ENCODE peak calls at places on chromosomes 6 and 20, in seven cellular contexts. K is AG10803; G is A549; F is DMS153; R is HFFc6; L is right atrium auricular region; Q is stimulated activated CD4-positive, alpha-beta T cell treated with anti-CD3 and anti-CD28 coated beads, Interleukin-2, amount 100 ng/mL, for 24 hours. C is an unnamed sample.

GRCh38 chr6:27812805-27813626 is 99.2 kb downstream of the OR2B2 start:
- DNase-seq in Q (no peak), F (no peak), R (no peak), G (no peak), L (no peak), K (no peak), C (no peak)

GRCh38 chr6:113137411-113137810 is 719.7 kb upstream of the MARCKS start:
- DNase-seq in K (no peak), L (no peak), Q (no peak), R (no peak), F (no peak), G (no peak), C (peak; percentile 22)

GRCh38 chr6:42243046-42243445 is 25.4 kb upstream of the MRPS10 start:
- DNase-seq in R (no peak), L (no peak), G (no peak), Q (no peak), K (no peak), F (no peak), C (no peak)

GRCh38 chr20:49471397-49471796 is 11.1 kb downstream of the KCNB1 start:
- DNase-seq in F (no peak), G (no peak), Q (no peak), R (no peak), L (no peak), K (no peak), C (no peak)

GRCh38 chr6:53754330-53754729 is 40.5 kb upstream of the LRRC1 start:
- DNase-seq in R (no peak), L (no peak), K (no peak), F (no peak), Q (no peak), G (no peak), C (no peak)

GRCh38 chr20:50605136-50605535 is 86.2 kb downstream of the RIPOR3 start:
- DNase-seq in Q (no peak), K (no peak), R (no peak), F (no peak), L (no peak), G (no peak), C (no peak)

GRCh38 chr6:134686071-134686470 is 263.8 kb downstream of the ALDH8A1 start:
- DNase-seq in F (no peak), Q (no peak), R (no peak), L (no peak), K (peak; percentile 25), G (no peak), C (no peak)

GRCh38 chr6:36847152-36847551 is 7.9 kb upstream of the CPNE5 start:
- DNase-seq in Q (no peak), F (no peak), G (no peak), L (no peak), K (no peak), R (no peak), C (no peak)

GRCh38 chr6:7673063-7673536 is 52.8 kb upstream of the BMP6 start:
- DNase-seq in L (peak; percentile 63), G (no peak), K (peak; percentile 59), R (no peak), Q (no peak), F (no peak), C (peak; percentile 81)

GRCh38 chr20:42361402-42361801 is 743.2 kb upstream of the CHD6 start:
- DNase-seq in L (no peak), F (no peak), G (no peak), Q (no peak), K (no peak), R (no peak), C (no peak)

GRCh38 chr6:5996701-5997419 is 9.9 kb downstream of the NRN1 start:
- DNase-seq in L (no peak), G (no peak), K (peak; percentile 77), F (no peak), Q (no peak), R (no peak), C (peak; percentile 45)

GRCh38 chr6:161228911-161229591 is 44.8 kb downstream of the AGPAT4 start:
- DNase-seq in F (no peak), Q (no peak), L (no peak), G (no peak), R (peak; percentile 93), K (peak; percentile 90), C (peak; percentile 85)

GRCh38 chr20:12593342-12593741 is 415.4 kb upstream of the SPTLC3 start:
- DNase-seq in K (no peak), G (no peak), Q (no peak), L (no peak), F (no peak), R (no peak), C (no peak)

GRCh38 chr6:26306248-26306647 is 58.8 kb upstream of the BTN3A2 start:
- DNase-seq in L (no peak), G (no peak), F (no peak), R (no peak), Q (no peak), K (no peak), C (no peak)

GRCh38 chr6:157667211-157668033 is 155.6 kb upstream of the SNX9 start:
- DNase-seq in R (peak; percentile 86), G (peak; percentile 71), K (peak; percentile 65), Q (peak; percentile 58), F (peak; percentile 39), L (no peak), C (peak; percentile 88)

GRCh38 chr6:169933251-169933821 is 181.9 kb downstream of the ERMARD start:
- DNase-seq in R (no peak), L (peak; percentile 47), Q (no peak), G (no peak), K (no peak), F (peak; percentile 88), C (no peak)

GRCh38 chr6:43628392-43629103 is 516 bp downstream of the GTPBP2 start:
- DNase-seq in R (peak; percentile 31), L (no peak), F (no peak), K (peak; percentile 54), G (peak; percentile 35), Q (peak; percentile 62), C (peak; percentile 67)

GRCh38 chr6:134689676-134690447 is 260.0 kb downstream of the ALDH8A1 start:
- DNase-seq in K (no peak), L (no peak), R (no peak), F (no peak), G (no peak), Q (no peak), C (no peak)

GRCh38 chr6:37906121-37906520 is 86.6 kb downstream of the ZFAND3 start:
- DNase-seq in R (no peak), F (no peak), G (no peak), L (no peak), Q (no peak), K (no peak), C (peak; percentile 30)

GRCh38 chr6:40788661-40789111 is 201.5 kb upstream of the LRFN2 start:
- DNase-seq in Q (peak; percentile 34), L (no peak), K (peak; percentile 43), F (no peak), R (no peak), G (no peak), C (peak; percentile 7)

GRCh38 chr20:34720266-34720665 is 16.1 kb downstream of the TP53INP2 start:
- DNase-seq in F (no peak), K (no peak), G (no peak), R (no peak), L (no peak), Q (no peak), C (no peak)

GRCh38 chr6:104126621-104127020 is 733.1 kb downstream of the HACE1 start:
- DNase-seq in L (no peak), K (no peak), R (no peak), G (no peak), Q (no peak), F (no peak), C (peak; percentile 1)

GRCh38 chr6:7881765-7882500 is 28.7 kb downstream of the TXNDC5 start:
- DNase-seq in G (no peak), Q (no peak), F (no peak), L (no peak), R (no peak), K (no peak), C (no peak)

GRCh38 chr6:140138311-140138994 is 764.0 kb upstream of the CITED2 start:
- DNase-seq in L (no peak), K (peak; percentile 1), F (no peak), Q (no peak), R (no peak), G (no peak), C (no peak)

GRCh38 chr20:23244207-23244915 is 106.2 kb upstream of the NXT1 start:
- DNase-seq in G (no peak), K (peak; percentile 61), F (no peak), L (peak; percentile 58), Q (no peak), R (no peak), C (peak; percentile 47)

GRCh38 chr6:30171677-30172471 is 8.5 kb downstream of the TRIM15 start:
- DNase-seq in L (no peak), G (no peak), Q (no peak), R (no peak), F (no peak), K (no peak), C (peak; percentile 19)

GRCh38 chr20:57717797-57718196 is 8.0 kb upstream of the PMEPA1 start:
- DNase-seq in F (no peak), G (peak; percentile 68), K (peak; percentile 77), R (peak; percentile 58), Q (no peak), L (no peak), C (no peak)

GRCh38 chr20:32050851-32051556 is 1.0 kb upstream of the HCK start:
- DNase-seq in L (no peak), K (no peak), R (no peak), Q (no peak), F (no peak), G (no peak), C (no peak)

GRCh38 chr6:99745651-99746050 is 139.0 kb downstream of the PRDM13 start:
- DNase-seq in L (no peak), R (peak; percentile 24), K (peak; percentile 38), G (no peak), Q (no peak), F (no peak), C (peak; percentile 7)

GRCh38 chr20:52049001-52049731 is 142.4 kb downstream of the ZFP64 start:
- DNase-seq in G (no peak), K (peak; percentile 67), R (no peak), Q (no peak), F (no peak), L (no peak), C (peak; percentile 61)

GRCh38 chr6:14766595-14766994 is 479.3 kb upstream of the JARID2 start:
- DNase-seq in Q (no peak), R (no peak), L (no peak), F (no peak), K (peak; percentile 84), G (no peak), C (no peak)